ENCODE peak calls at places on chromosome 16, in four cellular contexts. I is tibial nerve, P is fibroblast of lung, D is pancreas. R is an unnamed sample. For H3K4me1, the result is how much of the 10 kb centered on the place peaks cover.

GRCh38 chr16:31130899-31131298 is 4.6 kb downstream of the PRSS8 start:
- DNase-seq in D (peak), I (no peak), P (no peak), R (no peak)

GRCh38 chr16:74034862-74035261 is 261.8 kb upstream of the PSMD7 start:
- DNase-seq in I (no peak), P (peak), D (no peak), R (no peak)

GRCh38 chr16:84897911-84898377 is 78.2 kb downstream of the CRISPLD2 start:
- DNase-seq in P (no peak), I (peak), D (no peak), R (no peak)

GRCh38 chr16:89031715-89032659 is 55.0 kb upstream of the CBFA2T3 start:
- DNase-seq in D (no peak), I (peak), P (no peak), R (peak)

GRCh38 chr16:89346869-89347268 is 129.4 kb downstream of the ZNF778 start:
- DNase-seq in I (no peak), P (no peak), D (no peak), R (peak)

GRCh38 chr16:58411336-58411735 is 19.1 kb downstream of the GINS3 start:
- DNase-seq in I (no peak), P (no peak), D (no peak), R (no peak)

GRCh38 chr16:77599793-77600415 is 122.4 kb upstream of the NUDT7 start:
- DNase-seq in I (peak), P (peak), D (no peak), R (no peak)

GRCh38 chr16:593406-593805 is 3.5 kb downstream of the RAB40C start:
- DNase-seq in D (peak), I (no peak), P (no peak), R (no peak)

GRCh38 chr16:19289805-19290490 is 4.4 kb downstream of the CLEC19A start:
- DNase-seq in P (no peak), I (no peak), D (peak), R (no peak)

GRCh38 chr16:65180986-65181710 is 59.3 kb upstream of the CDH11 start:
- DNase-seq in P (peak), D (no peak), I (no peak), R (no peak)

GRCh38 chr16:14420721-14421488 is 209.2 kb downstream of the PARN start:
- DNase-seq in I (no peak), P (peak), D (no peak), R (no peak)

GRCh38 chr16:10992797-10993196 is 48.4 kb downstream of the CLEC16A start:
- DNase-seq in D (no peak), I (no peak), P (peak), R (no peak)

GRCh38 chr16:19859166-19859565 is 25.5 kb downstream of the GPRC5B start:
- DNase-seq in D (no peak), P (no peak), I (no peak), R (no peak)

GRCh38 chr16:89720859-89721643 is at the start of the genes VPS9D1 and ZNF276:
- DNase-seq in I (peak), P (peak), D (peak), R (peak)

GRCh38 chr16:813204-813915 is 12.8 kb upstream of the GNG13 start:
- DNase-seq in D (peak), P (peak), I (peak), R (peak)

GRCh38 chr16:88508868-88509748 is 56.0 kb downstream of the ZFPM1 start:
- DNase-seq in D (peak), I (no peak), P (no peak), R (no peak)

GRCh38 chr16:1112506-1113184 is 16.6 kb upstream of the C1QTNF8 start:
- DNase-seq in P (no peak), D (no peak), I (no peak), R (no peak)

GRCh38 chr16:29818082-29818481 is 2.1 kb downstream of the PAGR1 start:
- DNase-seq in I (no peak), P (no peak), D (no peak), R (no peak)
- H3K4me1 ChIP-seq in I (half or more), P (under half), D (under half), R (under half)

GRCh38 chr16:22126037-22126558 is 33.8 kb downstream of the VWA3A start:
- DNase-seq in I (no peak), P (no peak), D (no peak), R (no peak)

GRCh38 chr16:22132801-22133200 is 29.5 kb upstream of the SDR42E2 start:
- DNase-seq in D (no peak), I (no peak), P (no peak), R (no peak)

GRCh38 chr16:22124583-22125284 is 32.4 kb downstream of the VWA3A start:
- DNase-seq in D (no peak), I (no peak), P (no peak), R (no peak)

GRCh38 chr16:22130528-22130927 is 31.8 kb upstream of the SDR42E2 start:
- DNase-seq in I (no peak), P (no peak), D (no peak), R (no peak)
- TF ChIP-seq CTCF in I (no peak), P (no peak), D (no peak), R (no peak)

GRCh38 chr16:67396159-67396774 is 3.0 kb upstream of the TPPP3 start:
- DNase-seq in D (peak), I (peak), P (peak), R (peak)

GRCh38 chr16:67394271-67395104 is 1.2 kb upstream of the TPPP3 start:
- DNase-seq in P (no peak), I (no peak), D (peak), R (peak)

GRCh38 chr16:67395105-67395457 is 1.8 kb upstream of the TPPP3 start:
- DNase-seq in P (no peak), D (peak), I (no peak), R (no peak)

GRCh38 chr16:67396775-67397450 is 3.6 kb upstream of the TPPP3 start:
- DNase-seq in I (no peak), D (no peak), P (no peak), R (no peak)

GRCh38 chr16:67395458-67396158 is 2.3 kb upstream of the TPPP3 start:
- DNase-seq in D (peak), P (no peak), I (no peak), R (no peak)
- H3K4me1 ChIP-seq in D (under half), P (under half), I (half or more), R (under half)

GRCh38 chr16:62870554-62870953 is 834.3 kb upstream of the CDH8 start:
- DNase-seq in D (no peak), P (no peak), I (no peak), R (no peak)
- TF ChIP-seq CTCF in D (no peak), P (no peak), I (no peak), R (no peak)

DNA sequence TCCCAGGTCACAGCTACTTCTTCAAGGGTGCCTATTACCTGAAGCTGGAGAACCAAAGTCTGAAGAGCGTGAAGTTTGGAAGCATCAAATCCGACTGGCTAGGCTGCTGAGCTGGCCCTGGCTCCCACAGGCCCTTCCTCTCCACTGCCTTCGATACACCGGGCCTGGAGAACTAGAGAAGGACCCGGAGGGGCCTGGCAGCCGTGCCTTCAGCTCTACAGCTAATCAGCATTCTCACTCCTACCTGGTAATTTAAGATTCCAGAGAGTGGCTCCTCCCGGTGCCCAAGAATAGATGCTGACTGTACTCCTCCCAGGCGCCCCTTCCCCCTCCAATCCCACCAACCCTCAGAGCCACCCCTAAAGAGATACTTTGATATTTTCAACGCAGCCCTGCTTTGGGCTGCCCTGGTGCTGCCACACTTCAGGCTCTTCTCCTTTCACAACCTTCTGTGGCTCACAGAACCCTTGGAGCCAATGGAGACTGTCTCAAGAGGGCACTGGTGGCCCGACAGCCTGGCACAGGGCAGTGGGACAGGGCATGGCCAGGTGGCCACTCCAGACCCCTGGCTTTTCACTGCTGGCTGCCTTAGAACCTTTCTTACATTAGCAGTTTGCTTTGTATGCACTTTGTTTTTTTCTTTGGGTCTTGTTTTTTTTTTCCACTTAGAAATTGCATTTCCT is 3.4 kb upstream of the LPCAT2 start:
- DNase-seq in P (no peak), D (no peak), I (no peak), R (no peak)
- H3K4me1 ChIP-seq in P (under half), D (under half), I (under half), R (under half)

GRCh38 chr16:85961988-85962915 is 63.3 kb downstream of the IRF8 start:
- DNase-seq in D (no peak), P (no peak), I (no peak), R (no peak)
- TF ChIP-seq CTCF in D (no peak), P (no peak), I (no peak), R (no peak)

GRCh38 chr16:3880623-3881498 is at the start of gene CREBBP:
- DNase-seq in D (peak), P (peak), I (peak), R (peak)
- H3K4me1 ChIP-seq in D (under half), P (under half), I (under half), R (under half)

GRCh38 chr16:86556576-86556975 is 1.5 kb upstream of the MTHFSD start:
- DNase-seq in D (no peak), P (no peak), I (no peak), R (no peak)

GRCh38 chr16:86554599-86554916 is 477 bp downstream of the MTHFSD start:
- DNase-seq in P (no peak), D (no peak), I (no peak), R (no peak)

GRCh38 chr16:86557587-86557986 is 2.6 kb upstream of the MTHFSD start:
- DNase-seq in I (no peak), D (no peak), P (no peak), R (no peak)

GRCh38 chr16:86554917-86555762 is at the start of gene MTHFSD:
- DNase-seq in I (peak), P (peak), D (peak), R (peak)

DNA sequence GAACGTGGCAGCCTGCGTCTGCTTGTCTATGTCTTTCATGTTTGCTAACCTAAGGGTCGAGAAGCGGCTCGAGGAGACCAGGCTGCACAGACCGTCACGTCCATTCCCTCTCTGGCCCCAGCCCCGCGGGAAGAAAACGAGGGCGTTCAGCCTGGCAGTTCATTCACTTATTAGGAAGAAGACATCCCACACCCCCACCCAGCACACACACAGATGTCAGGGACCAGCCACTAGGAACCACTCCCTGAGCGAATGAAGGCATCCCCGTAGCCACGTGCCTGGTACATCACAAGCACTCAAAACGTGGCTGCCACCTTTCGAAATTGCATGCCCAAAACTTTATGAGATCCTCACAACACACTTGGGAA is 712 bp upstream of the MTHFSD start:
- DNase-seq in I (no peak), D (no peak), P (no peak), R (no peak)
- TF ChIP-seq CTCF in I (no peak), D (no peak), P (no peak), R (no peak)

DNA sequence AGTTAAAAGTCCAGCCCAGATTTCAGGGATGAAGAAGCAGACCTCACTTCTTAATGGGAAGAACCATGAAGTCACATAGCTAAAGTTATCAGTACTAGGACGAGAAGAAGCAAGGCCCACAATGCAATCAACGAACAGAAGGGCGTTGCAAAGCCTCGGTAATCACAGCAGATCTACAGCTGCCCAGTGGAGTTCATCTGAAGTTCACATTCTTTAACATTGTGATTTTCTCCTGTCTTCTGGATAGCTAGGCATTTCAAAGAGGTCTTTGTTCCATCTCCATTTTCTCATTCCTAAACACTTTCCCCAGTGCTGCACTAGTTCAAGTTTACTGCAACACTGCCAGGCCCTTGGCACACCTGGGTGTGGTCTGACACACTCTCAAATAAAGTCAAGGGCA is 226.7 kb upstream of the N4BP1 start:
- DNase-seq in D (no peak), P (no peak), I (no peak), R (no peak)
- H3K4me1 ChIP-seq in D (under half), P (under half), I (under half), R (under half)

DNA sequence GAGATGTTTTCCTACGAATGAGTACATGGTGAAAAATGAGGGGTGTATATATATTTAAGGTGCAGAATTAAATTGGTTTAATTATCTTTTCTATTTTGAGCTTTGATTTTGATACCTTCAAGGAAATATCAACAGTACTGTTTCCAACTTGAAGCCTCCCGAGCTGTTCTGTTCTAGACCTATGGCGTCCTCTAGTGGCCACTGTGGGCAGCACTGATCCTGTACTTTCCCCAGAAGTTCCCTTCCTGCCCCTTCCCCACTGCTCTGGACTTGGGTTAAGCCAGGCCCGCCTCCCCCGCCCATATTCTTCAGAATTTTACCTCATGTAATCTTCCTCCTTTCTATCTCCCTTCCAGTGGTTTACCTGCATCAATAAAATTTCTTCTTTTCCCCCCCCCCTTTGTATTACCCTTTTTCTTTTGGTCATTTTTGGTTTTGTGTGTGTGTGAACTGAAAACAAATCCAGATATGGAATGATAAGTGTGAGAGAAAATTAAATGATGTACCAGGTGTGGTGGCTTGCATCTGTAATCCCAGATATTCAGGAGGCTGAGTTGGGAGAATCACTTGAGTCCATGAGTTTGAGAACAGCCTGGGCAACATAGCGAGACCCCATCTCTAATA is 1643.5 kb downstream of the TP53TG3F start:
- DNase-seq in I (no peak), P (no peak), D (no peak), R (no peak)
- TF ChIP-seq CTCF in I (no peak), P (no peak), D (no peak), R (no peak)